ENCODE peak calls at places on chromosomes 6 and 20, in eight cellular contexts. D is natural killer cell; Y is stimulated activated CD4-positive, alpha-beta T cell treated with anti-CD3 and anti-CD28 coated beads, TNF-alpha, amount 100 ng/mL, for 24 hours; H is DMS79; B is effector CD4-positive, alpha-beta T cell; V is neural crest cell; I is skeletal muscle cell; Q is HTR-8/SVneo. E is an unnamed sample.

GRCh38 chr20:62368629-62369507 is 1.8 kb upstream of the LAMA5 start:
- DNase-seq in V (peak), Q (peak), B (no peak), Y (no peak), H (peak), I (peak), D (no peak), E (peak)

GRCh38 chr6:156988276-156989158 is 211.3 kb downstream of the ARID1B start:
- DNase-seq in H (no peak), V (no peak), I (no peak), Y (no peak), B (no peak), Q (no peak), D (no peak), E (no peak)

GRCh38 chr6:105760746-105761145 is 325.4 kb upstream of the PRDM1 start:
- DNase-seq in Y (no peak), D (no peak), I (no peak), V (no peak), Q (no peak), B (no peak), H (no peak), E (no peak)

GRCh38 chr20:1890469-1891262 is 4.5 kb upstream of the SIRPA start:
- DNase-seq in D (no peak), Y (no peak), Q (no peak), V (no peak), I (no peak), B (no peak), H (no peak), E (no peak)

GRCh38 chr6:31805939-31806469 is 762 bp downstream of the LSM2 start:
- DNase-seq in V (no peak), Q (no peak), Y (no peak), D (no peak), B (no peak), H (no peak), I (no peak), E (no peak)

GRCh38 chr6:46687619-46688097 is at the start of gene TDRD6:
- DNase-seq in I (no peak), Y (no peak), B (no peak), V (no peak), Q (no peak), D (no peak), H (no peak), E (no peak)

GRCh38 chr20:43863330-43863729 is 51.3 kb upstream of the TOX2 start:
- DNase-seq in V (no peak), D (no peak), B (no peak), Q (no peak), H (no peak), Y (no peak), I (no peak), E (no peak)

GRCh38 chr6:50608421-50608820 is 104.9 kb upstream of the TFAP2D start:
- DNase-seq in Q (no peak), H (no peak), I (no peak), V (no peak), D (no peak), B (no peak), Y (no peak), E (peak)

GRCh38 chr6:82237013-82237412 is 10.5 kb downstream of the IBTK start:
- DNase-seq in Y (no peak), H (no peak), V (no peak), D (no peak), I (no peak), Q (no peak), B (no peak), E (no peak)

GRCh38 chr20:62359491-62360121 is 7.5 kb downstream of the LAMA5 start:
- DNase-seq in B (no peak), I (no peak), V (no peak), Y (no peak), H (no peak), Q (peak), D (no peak), E (peak)

GRCh38 chr20:44888226-44889103 is 3.0 kb downstream of the YWHAB start:
- DNase-seq in H (no peak), Q (no peak), Y (no peak), D (no peak), V (no peak), B (no peak), I (no peak), E (peak)

GRCh38 chr6:24864345-24864744 is 65.6 kb upstream of the ARMH2 start:
- DNase-seq in I (peak), D (no peak), Y (no peak), V (no peak), Q (peak), B (no peak), H (no peak), E (peak)

GRCh38 chr6:36677059-36677749 is 1.3 kb upstream of the CDKN1A start:
- DNase-seq in Q (no peak), H (peak), B (no peak), Y (no peak), I (no peak), D (no peak), V (no peak), E (no peak)

GRCh38 chr6:30759575-30760239 is 15.4 kb upstream of the IER3 start:
- DNase-seq in Y (no peak), Q (peak), I (peak), B (no peak), D (no peak), V (no peak), H (no peak), E (peak)

GRCh38 chr6:8219352-8219943 is 117.1 kb upstream of the EEF1E1 start:
- DNase-seq in B (peak), Q (peak), H (no peak), I (peak), Y (peak), D (no peak), V (peak), E (peak)

GRCh38 chr6:143157146-143157545 is 96.5 kb downstream of the AIG1 start:
- DNase-seq in D (no peak), H (no peak), V (no peak), Y (no peak), B (no peak), Q (no peak), I (no peak), E (peak)

GRCh38 chr6:14664112-14664592 is 546.6 kb downstream of the CD83 start:
- DNase-seq in Y (no peak), D (no peak), B (no peak), V (no peak), I (no peak), H (no peak), Q (no peak), E (no peak)

GRCh38 chr6:45052325-45052724 is 275.8 kb upstream of the RUNX2 start:
- DNase-seq in Y (no peak), D (no peak), Q (no peak), B (no peak), H (no peak), I (no peak), V (no peak), E (peak)

GRCh38 chr20:38084425-38084951 is 50.9 kb downstream of the RPRD1B start:
- DNase-seq in H (no peak), B (no peak), I (no peak), D (no peak), Q (peak), Y (no peak), V (no peak), E (no peak)

GRCh38 chr6:25576920-25577319 is 75.1 kb upstream of the SCGN start:
- DNase-seq in Y (no peak), V (no peak), D (no peak), H (no peak), B (no peak), I (no peak), Q (no peak), E (no peak)

GRCh38 chr20:61949714-61950630 is 115.7 kb downstream of the TAF4 start:
- DNase-seq in V (no peak), I (no peak), Y (no peak), H (no peak), Q (no peak), B (no peak), D (no peak), E (no peak)

GRCh38 chr6:3176562-3177355 is 19.4 kb upstream of the TUBB2A start:
- DNase-seq in V (no peak), Q (peak), B (no peak), I (peak), D (no peak), H (no peak), Y (no peak), E (peak)

GRCh38 chr20:62122659-62123449 is 579 bp downstream of the LSM14B start:
- DNase-seq in Q (peak), I (no peak), B (no peak), H (no peak), Y (no peak), V (no peak), D (peak), E (peak)

GRCh38 chr6:149170564-149171452 is 146.7 kb upstream of the TAB2 start:
- DNase-seq in Q (peak), H (peak), D (no peak), V (no peak), I (no peak), B (no peak), Y (no peak), E (no peak)

GRCh38 chr6:14466278-14466677 is 348.7 kb downstream of the CD83 start:
- DNase-seq in I (peak), B (no peak), D (no peak), Y (no peak), Q (no peak), H (no peak), V (no peak), E (no peak)

GRCh38 chr6:36491378-36491965 is 48.7 kb downstream of the KCTD20 start:
- DNase-seq in D (no peak), H (no peak), Q (no peak), Y (no peak), B (no peak), V (no peak), I (no peak), E (no peak)

GRCh38 chr6:26312501-26313390 is 52.3 kb upstream of the BTN3A2 start:
- DNase-seq in I (peak), H (peak), V (peak), B (peak), Y (peak), Q (no peak), D (peak), E (peak)

GRCh38 chr6:8329592-8329991 is 105.8 kb downstream of the SLC35B3 start:
- DNase-seq in B (no peak), H (no peak), Y (no peak), I (no peak), Q (no peak), D (no peak), V (no peak), E (no peak)

GRCh38 chr6:101392561-101393230 is 812 bp upstream of the GRIK2 start:
- DNase-seq in D (no peak), Q (no peak), V (no peak), B (no peak), H (no peak), I (no peak), Y (no peak), E (peak)

GRCh38 chr6:140537211-140537610 is 1162.8 kb upstream of the CITED2 start:
- DNase-seq in Y (no peak), D (no peak), V (no peak), I (no peak), B (no peak), H (no peak), Q (no peak), E (peak)

GRCh38 chr6:154732538-154732823 is 735 bp upstream of the SCAF8 start:
- DNase-seq in H (no peak), D (no peak), I (no peak), Y (no peak), V (no peak), B (no peak), Q (no peak), E (peak)

GRCh38 chr6:148599967-148600426 is 146.8 kb upstream of the UST start:
- DNase-seq in H (no peak), V (no peak), B (no peak), I (no peak), Q (no peak), D (no peak), Y (no peak), E (no peak)